ENCODE peak calls at places on chromosome 18, in four cellular contexts. N is H1, B is HepG2, R is K562. D is an unnamed sample.

GRCh38 chr18:3051718-3052410 is 38.9 kb upstream of the LPIN2 start:
- DNase-seq in R (no peak), B (peak; percentile 99), N (no peak), D (peak; percentile 81)

GRCh38 chr18:23669804-23670203 is 7.1 kb upstream of the ANKRD29 start:
- DNase-seq in N (no peak), B (no peak), R (no peak), D (no peak)

GRCh38 chr18:45277870-45278269 is 337.4 kb upstream of the SLC14A2 start:
- DNase-seq in B (no peak), R (no peak), N (no peak), D (no peak)

GRCh38 chr18:2002604-2003003 is 568.7 kb downstream of the METTL4 start:
- DNase-seq in R (peak; percentile 12), B (no peak), N (peak; percentile 45), D (no peak)

GRCh38 chr18:3525870-3526420 is 76.0 kb downstream of the TGIF1 start:
- DNase-seq in R (peak; percentile 46), B (no peak), N (no peak), D (no peak)

GRCh38 chr18:46097378-46097852 is 681 bp downstream of the ATP5F1A start:
- DNase-seq in B (no peak), R (no peak), N (no peak), D (no peak)

GRCh38 chr18:57837917-57838548 is 34.9 kb upstream of the ATP8B1 start:
- DNase-seq in R (no peak), B (no peak), N (no peak), D (no peak)

GRCh38 chr18:59996370-59996966 is 96.7 kb downstream of the PMAIP1 start:
- DNase-seq in R (peak; percentile 35), N (no peak), B (peak; percentile 15), D (peak; percentile 58)

GRCh38 chr18:6401687-6402086 is 13.0 kb downstream of the L3MBTL4 start:
- DNase-seq in N (peak; percentile 60), B (no peak), R (no peak), D (no peak)

GRCh38 chr18:45059695-45060094 is 379.0 kb downstream of the SETBP1 start:
- DNase-seq in R (peak; percentile 36), N (no peak), B (no peak), D (peak; percentile 1)

GRCh38 chr18:36176177-36176584 is 11.1 kb upstream of the MOCOS start:
- DNase-seq in R (no peak), B (peak; percentile 98), N (no peak), D (no peak)

GRCh38 chr18:67318651-67319050 is 197.9 kb downstream of the DSEL start:
- DNase-seq in B (no peak), R (no peak), N (no peak), D (no peak)

GRCh38 chr18:54772081-54772480 is 56.2 kb upstream of the RAB27B start:
- DNase-seq in B (no peak), R (no peak), N (no peak), D (no peak)
- TF ChIP-seq RNF2 in B (no peak), R (no peak), N (no peak), D (no peak)

GRCh38 chr18:48829443-48830149 is 121.2 kb downstream of the SMAD7 start:
- DNase-seq in N (peak; percentile 71), B (no peak), R (no peak), D (no peak)
- TF ChIP-seq RFX5 in N (no peak), B (no peak), R (no peak), D (no peak)

DNA sequence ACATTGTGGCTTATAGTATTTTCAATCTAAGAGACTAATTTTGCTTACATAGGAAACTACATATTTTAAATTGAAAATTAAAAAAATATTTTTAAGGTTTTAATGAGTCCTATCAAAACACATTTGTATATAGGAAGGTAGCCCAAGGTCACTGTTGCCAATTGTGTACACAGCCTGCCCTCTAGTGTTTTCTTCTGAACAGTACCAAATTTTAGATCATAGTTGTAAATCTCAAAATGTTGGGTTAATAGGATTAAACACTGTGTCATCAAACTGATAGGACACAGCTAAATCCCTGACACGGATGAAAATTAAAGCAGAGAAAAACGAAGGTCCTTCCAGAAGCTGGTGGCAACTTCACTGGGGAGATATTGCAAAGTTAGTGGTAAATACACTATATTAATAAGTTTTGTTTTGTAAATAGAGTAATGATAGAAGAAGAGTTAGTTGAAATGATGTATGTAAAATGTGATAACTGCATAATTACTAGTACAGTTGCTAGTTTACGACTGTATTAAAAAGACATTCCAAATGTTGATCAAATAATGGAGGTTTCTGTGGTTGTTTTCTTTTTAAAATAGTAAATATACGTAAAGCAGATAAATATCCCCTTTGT is 19.7 kb downstream of the CLUL1 start:
- DNase-seq in R (peak; percentile 56), N (no peak), B (peak; percentile 35), D (peak; percentile 47)
- TF ChIP-seq RNF2 in R (no peak), N (no peak), B (no peak), D (no peak)

DNA sequence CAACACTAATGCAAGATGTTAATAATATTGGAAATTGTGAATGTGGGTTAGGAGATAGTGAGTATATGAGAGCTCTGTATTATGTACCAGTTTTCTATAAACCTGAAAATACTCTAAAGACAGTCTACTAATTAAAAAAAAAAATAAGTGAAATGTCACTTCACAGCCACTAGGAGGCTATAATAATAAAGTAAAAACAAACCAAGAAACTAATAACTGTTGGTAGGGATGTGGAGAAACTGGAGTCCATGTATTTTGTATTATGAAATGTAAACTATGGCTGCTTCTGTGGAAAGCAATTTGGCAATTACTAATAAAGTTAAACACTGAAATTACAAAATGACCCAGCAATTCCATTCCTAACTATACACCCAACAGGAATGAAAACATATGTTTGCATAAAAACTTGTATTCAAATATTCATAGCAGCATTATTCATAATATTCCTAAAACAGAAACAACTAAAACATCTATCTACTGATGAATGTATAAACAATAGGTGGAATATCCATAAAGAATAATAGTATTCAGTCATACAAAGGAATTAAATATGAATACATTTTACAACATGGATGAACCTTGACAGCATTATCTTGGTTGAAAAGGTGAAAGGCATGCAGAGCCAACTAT is 36.2 kb downstream of the CCDC178 start:
- DNase-seq in R (no peak), B (no peak), N (no peak), D (no peak)
- TF ChIP-seq RFX5 in R (no peak), B (no peak), N (no peak), D (no peak)

GRCh38 chr18:13101659-13101992 is 110.5 kb downstream of the CEP192 start:
- DNase-seq in N (no peak), B (no peak), R (no peak), D (no peak)

GRCh38 chr18:13103366-13103765 is 112.2 kb downstream of the CEP192 start:
- DNase-seq in R (no peak), B (no peak), N (no peak), D (no peak)

GRCh38 chr18:13105059-13105458 is 113.5 kb upstream of the LDLRAD4 start:
- DNase-seq in N (no peak), R (no peak), B (no peak), D (no peak)

GRCh38 chr18:13099113-13099512 is 108.0 kb downstream of the CEP192 start:
- DNase-seq in N (no peak), B (no peak), R (no peak), D (no peak)

DNA sequence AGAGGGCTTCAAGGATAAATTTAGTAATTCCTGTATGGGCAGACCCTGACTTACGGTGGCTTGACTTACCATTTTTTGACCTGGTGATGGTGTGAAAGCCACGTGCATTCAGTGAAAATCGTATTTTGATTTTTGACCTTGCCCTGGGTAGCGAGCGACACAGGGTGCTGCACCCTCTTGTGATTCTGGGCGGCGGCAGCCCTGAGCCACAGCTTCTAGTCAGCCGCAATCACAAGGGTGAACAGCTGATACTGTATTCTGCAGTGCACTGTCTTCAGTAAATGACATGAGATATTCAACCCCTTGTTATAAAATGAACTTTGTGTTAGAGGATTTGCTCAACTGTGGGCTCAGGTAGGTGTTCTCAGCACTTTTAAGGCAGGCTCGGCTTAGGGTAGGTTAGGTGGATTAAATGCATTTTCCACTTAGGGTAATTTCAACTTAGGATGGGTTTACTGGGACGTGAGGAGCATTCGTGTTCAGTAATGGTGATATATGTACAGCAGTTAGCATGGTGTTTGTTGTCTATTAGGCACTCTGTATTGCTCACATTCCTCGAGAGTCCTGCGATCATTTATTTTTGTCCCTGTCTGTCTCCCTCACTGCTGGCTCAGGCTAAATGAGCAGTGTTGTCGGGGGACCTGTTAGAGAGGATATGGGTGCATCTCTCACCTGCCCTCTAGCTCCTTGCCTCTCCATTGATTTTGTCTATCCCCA is 109.9 kb downstream of the CEP192 start:
- DNase-seq in N (no peak), B (no peak), R (no peak), D (no peak)
- TF ChIP-seq RNF2 in N (no peak), B (no peak), R (no peak), D (no peak)

DNA sequence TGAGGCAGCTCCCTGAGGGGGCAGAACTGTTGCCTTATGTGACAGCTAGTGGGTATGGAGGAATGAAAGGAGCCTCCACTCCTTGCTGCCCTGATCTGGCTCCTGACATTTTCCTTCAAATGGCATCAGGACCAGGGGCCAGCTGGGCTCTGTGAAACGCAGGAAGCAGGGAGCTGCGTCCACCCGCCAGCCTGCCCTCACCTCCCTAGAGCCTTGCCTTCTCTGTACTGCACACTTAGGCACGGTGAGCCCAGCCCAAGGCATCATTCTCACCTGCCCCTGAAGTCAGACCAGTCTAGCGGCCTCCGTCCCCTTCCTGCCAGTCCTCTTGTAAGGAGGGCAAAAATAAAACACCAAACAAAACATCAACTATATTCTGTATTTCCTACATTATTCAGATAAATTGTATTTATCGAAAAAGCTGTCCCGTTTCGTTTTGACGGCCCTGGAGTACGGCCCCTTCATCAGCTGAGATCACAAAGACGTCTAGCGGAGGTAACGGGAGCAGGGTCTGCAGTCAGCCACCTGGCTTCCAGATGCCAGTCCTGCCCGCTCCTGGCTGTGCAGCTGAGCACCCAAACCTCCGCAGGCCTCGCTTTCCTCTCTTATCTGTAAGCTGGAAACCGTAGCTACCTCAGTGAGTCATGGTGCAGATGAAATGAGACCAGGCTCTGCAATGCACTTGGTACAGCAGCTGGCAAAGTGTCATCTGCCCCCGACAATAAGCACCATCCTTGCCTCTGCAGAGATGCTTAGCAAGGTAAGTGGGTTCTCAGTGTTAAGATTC is 6.9 kb upstream of the CTDP1 start:
- DNase-seq in R (no peak), B (no peak), N (no peak), D (no peak)
- TF ChIP-seq RFX5 in R (no peak), B (no peak), N (no peak), D (no peak)

D was measured in A549.